ENCODE peak calls at places on chromosomes 5 and 9, in nine cellular contexts. W is body of pancreas; E is naive thymus-derived CD4-positive, alpha-beta T cell; K is upper lobe of right lung; H is upper lobe of left lung; F is heart right ventricle; Y is prostate gland; L is tibial nerve; N is CD8-positive, alpha-beta memory T cell. I is an unnamed sample.
A peak's percentile ranks its signal among the peaks of the same experiment; 100 is the strongest.

GRCh38 chr9:96564217-96564616 is 55.4 kb downstream of the CDC14B start:
- DNase-seq in W (no peak), E (no peak), K (no peak), H (no peak), F (no peak), Y (no peak), L (no peak), N (no peak), I (no peak)

GRCh38 chr9:106587021-106587420 is 275.9 kb upstream of the ZNF462 start:
- DNase-seq in W (no peak), E (no peak), K (no peak), H (no peak), F (no peak), Y (no peak), L (no peak), N (no peak), I (no peak)

GRCh38 chr9:7150153-7150890 is 392.5 kb downstream of the KDM4C start:
- DNase-seq in W (no peak), E (peak; percentile 54), K (no peak), H (no peak), F (no peak), Y (no peak), L (no peak), N (no peak), I (peak; percentile 89)

GRCh38 chr5:180059326-180059725 is 12.2 kb downstream of the RNF130 start:
- DNase-seq in W (no peak), E (no peak), K (no peak), H (no peak), F (no peak), Y (no peak), L (no peak), N (no peak), I (no peak)

GRCh38 chr5:136046231-136046630 is 17.4 kb downstream of the TGFBI start:
- DNase-seq in W (no peak), E (no peak), K (peak; percentile 40), H (peak; percentile 25), F (no peak), Y (no peak), L (no peak), N (no peak), I (no peak)

GRCh38 chr5:321233-321725 is at the start of gene AHRR:
- DNase-seq in W (no peak), E (no peak), K (peak; percentile 84), H (peak; percentile 55), F (peak; percentile 66), Y (peak; percentile 31), L (no peak), N (no peak), I (no peak)

GRCh38 chr5:57176350-57176857 is 2.5 kb downstream of the GPBP1 start:
- DNase-seq in W (no peak), E (peak; percentile 51), K (no peak), H (no peak), F (no peak), Y (no peak), L (no peak), N (no peak), I (peak; percentile 52)

GRCh38 chr5:89703799-89704198 is 705.8 kb downstream of the CETN3 start:
- DNase-seq in W (no peak), E (no peak), K (no peak), H (no peak), F (no peak), Y (no peak), L (no peak), N (no peak), I (no peak)

GRCh38 chr5:180631549-180632392 is 17.6 kb downstream of the FLT4 start:
- DNase-seq in W (no peak), E (no peak), K (peak; percentile 59), H (no peak), F (no peak), Y (no peak), L (no peak), N (no peak), I (no peak)

GRCh38 chr9:109922617-109923260 is 142.7 kb downstream of the PALM2AKAP2 start:
- DNase-seq in W (no peak), E (no peak), K (no peak), H (no peak), F (no peak), Y (no peak), L (no peak), N (no peak), I (no peak)

DNA sequence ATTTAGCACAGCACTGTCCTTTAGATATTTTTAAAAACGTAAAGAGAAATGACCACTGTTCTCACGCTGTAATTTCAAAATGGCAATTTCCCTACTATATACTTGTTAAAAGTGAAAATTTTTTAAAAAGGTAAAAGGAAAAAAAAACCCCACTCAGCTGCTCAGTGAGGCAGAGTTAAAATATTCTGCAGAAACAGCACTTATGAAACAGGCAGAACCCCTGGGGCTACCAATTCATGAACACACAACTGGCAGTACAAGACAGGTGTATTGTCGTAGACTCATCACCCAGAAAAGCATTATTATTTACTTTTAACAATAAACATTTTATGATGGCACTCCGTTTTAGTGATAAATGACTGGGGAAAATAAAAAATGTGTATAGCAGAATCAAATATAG is 1.6 kb upstream of the RASGRF2 start:
- DNase-seq in W (no peak), E (no peak), K (no peak), H (no peak), F (no peak), Y (no peak), L (no peak), N (no peak), I (no peak)
- H3K4me1 ChIP-seq in W (peaks cover 13% of the 10 kb centered on the region), E (peaks cover 22% of the 10 kb centered on the region), K (peaks cover 6% of the 10 kb centered on the region), H (peaks cover 10% of the 10 kb centered on the region), F (peaks cover 4% of the 10 kb centered on the region), Y (no peaks in the 10 kb centered on the region), L (no peaks in the 10 kb centered on the region), N (peaks cover 39% of the 10 kb centered on the region), I (peaks cover 16% of the 10 kb centered on the region)

GRCh38 chr5:143106175-143106574 is 297.3 kb downstream of the NR3C1 start:
- DNase-seq in W (peak; percentile 70), E (no peak), K (no peak), H (peak; percentile 44), F (peak; percentile 20), Y (no peak), L (peak; percentile 23), N (no peak), I (no peak)
- H3K4me1 ChIP-seq in W (peaks cover 31% of the 10 kb centered on the region), E (no peaks in the 10 kb centered on the region), K (peaks cover 31% of the 10 kb centered on the region), H (peaks cover 17% of the 10 kb centered on the region), F (peaks cover 61% of the 10 kb centered on the region), Y (peaks cover 14% of the 10 kb centered on the region), L (no peaks in the 10 kb centered on the region), N (no peaks in the 10 kb centered on the region), I (peaks cover 5% of the 10 kb centered on the region)

DNA sequence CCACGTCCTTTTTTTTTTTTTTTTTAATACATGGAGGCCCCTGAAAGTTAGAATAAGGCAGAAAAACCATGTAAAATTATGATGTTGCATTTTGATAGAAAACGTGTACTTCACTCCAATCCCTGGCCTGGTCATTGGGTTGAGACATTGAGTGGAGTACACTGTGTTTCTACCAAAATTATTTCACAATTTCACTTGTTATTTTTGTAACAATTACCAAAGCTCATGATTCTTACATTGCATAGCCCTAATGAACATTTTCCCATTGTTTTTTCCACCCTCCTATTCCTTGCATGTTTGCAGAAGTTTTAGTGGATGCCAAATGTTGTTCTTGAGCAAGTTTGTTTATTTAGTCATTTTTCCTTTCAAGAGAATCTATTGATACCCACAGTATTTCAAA is 21.9 kb downstream of the MAMDC2 start:
- DNase-seq in W (no peak), E (no peak), K (no peak), H (no peak), F (no peak), Y (no peak), L (no peak), N (no peak), I (no peak)
- H3K4me1 ChIP-seq in W (peaks cover 14% of the 10 kb centered on the region), E (no peaks in the 10 kb centered on the region), K (peaks cover 4% of the 10 kb centered on the region), H (no peaks in the 10 kb centered on the region), F (peaks cover 31% of the 10 kb centered on the region), Y (no peaks in the 10 kb centered on the region), L (peaks cover 3% of the 10 kb centered on the region), N (no peaks in the 10 kb centered on the region), I (no peaks in the 10 kb centered on the region)

GRCh38 chr5:151239237-151239861 is 13.6 kb upstream of the GM2A start:
- DNase-seq in W (peak; percentile 68), E (peak; percentile 48), K (peak; percentile 88), H (peak; percentile 75), F (peak; percentile 83), Y (no peak), L (peak; percentile 60), N (peak; percentile 73), I (no peak)

GRCh38 chr5:151237685-151238084 is 13.8 kb upstream of the CCDC69 start:
- DNase-seq in W (no peak), E (no peak), K (no peak), H (no peak), F (no peak), Y (no peak), L (no peak), N (no peak), I (no peak)

GRCh38 chr5:151236888-151237287 is 13.0 kb upstream of the CCDC69 start:
- DNase-seq in W (no peak), E (no peak), K (no peak), H (no peak), F (no peak), Y (no peak), L (no peak), N (no peak), I (no peak)

GRCh38 chr5:151240891-151241290 is 12.1 kb upstream of the GM2A start:
- DNase-seq in W (no peak), E (no peak), K (no peak), H (no peak), F (no peak), Y (no peak), L (no peak), N (no peak), I (no peak)

GRCh38 chr5:151238303-151238741 is 14.4 kb upstream of the CCDC69 start:
- DNase-seq in W (no peak), E (no peak), K (no peak), H (no peak), F (peak; percentile 66), Y (no peak), L (no peak), N (no peak), I (no peak)
- H3K4me1 ChIP-seq in W (peaks cover 20% of the 10 kb centered on the region), E (no peaks in the 10 kb centered on the region), K (peaks cover 18% of the 10 kb centered on the region), H (peaks cover 24% of the 10 kb centered on the region), F (peaks cover 41% of the 10 kb centered on the region), Y (peaks cover 4% of the 10 kb centered on the region), L (no peaks in the 10 kb centered on the region), N (peaks cover 25% of the 10 kb centered on the region), I (peaks cover 28% of the 10 kb centered on the region)

GRCh38 chr5:178777557-178777956 is 47.1 kb upstream of the ZNF354A start:
- DNase-seq in W (no peak), E (no peak), K (no peak), H (peak; percentile 68), F (no peak), Y (no peak), L (no peak), N (no peak), I (no peak)

GRCh38 chr5:178774866-178775539 is 44.5 kb upstream of the ZNF354A start:
- DNase-seq in W (no peak), E (no peak), K (no peak), H (no peak), F (no peak), Y (no peak), L (no peak), N (no peak), I (no peak)

GRCh38 chr5:178780581-178781498 is 50.4 kb upstream of the ZNF354A start:
- DNase-seq in W (no peak), E (no peak), K (no peak), H (no peak), F (no peak), Y (no peak), L (no peak), N (no peak), I (no peak)

GRCh38 chr5:178781936-178782335 is 51.5 kb upstream of the ZNF354A start:
- DNase-seq in W (no peak), E (no peak), K (no peak), H (no peak), F (no peak), Y (no peak), L (no peak), N (no peak), I (no peak)

GRCh38 chr5:178778919-178779318 is 48.5 kb upstream of the ZNF354A start:
- DNase-seq in W (no peak), E (no peak), K (no peak), H (no peak), F (no peak), Y (no peak), L (no peak), N (no peak), I (no peak)
- H3K4me1 ChIP-seq in W (peaks cover 17% of the 10 kb centered on the region), E (no peaks in the 10 kb centered on the region), K (no peaks in the 10 kb centered on the region), H (no peaks in the 10 kb centered on the region), F (no peaks in the 10 kb centered on the region), Y (no peaks in the 10 kb centered on the region), L (no peaks in the 10 kb centered on the region), N (no peaks in the 10 kb centered on the region), I (no peaks in the 10 kb centered on the region)